ENCODE peak calls at places on chromosomes 5 and 9, in six cellular contexts. One of them, this sample, is unnamed.

GRCh38 chr9:36759976-36760375 is 187.3 kb downstream of the MELK start:
- DNase-seq in A172: no peak
- DNase-seq in AG08396: no peak
- DNase-seq in central memory CD4-positive, alpha-beta T cell: no peak
- DNase-seq in effector CD8-positive, alpha-beta T cell: no peak
- DNase-seq in lower leg skin: no peak
- DNase-seq in this sample: no peak

GRCh38 chr5:14665110-14665822 is 748 bp downstream of the OTULIN start:
- DNase-seq in A172: peak
- DNase-seq in AG08396: peak
- DNase-seq in central memory CD4-positive, alpha-beta T cell: peak
- DNase-seq in effector CD8-positive, alpha-beta T cell: peak
- DNase-seq in lower leg skin: no peak
- DNase-seq in this sample: no peak

GRCh38 chr5:158423623-158424200 is 564.8 kb upstream of the CLINT1 start:
- DNase-seq in A172: no peak
- DNase-seq in AG08396: no peak
- DNase-seq in central memory CD4-positive, alpha-beta T cell: no peak
- DNase-seq in effector CD8-positive, alpha-beta T cell: no peak
- DNase-seq in lower leg skin: no peak
- DNase-seq in this sample: no peak

GRCh38 chr5:116577064-116577788 is 2.6 kb upstream of the SEMA6A start:
- DNase-seq in A172: no peak
- DNase-seq in AG08396: no peak
- DNase-seq in central memory CD4-positive, alpha-beta T cell: no peak
- DNase-seq in effector CD8-positive, alpha-beta T cell: no peak
- DNase-seq in lower leg skin: no peak
- DNase-seq in this sample: no peak

GRCh38 chr5:72608297-72608696 is 101.1 kb upstream of the ZNF366 start:
- DNase-seq in A172: no peak
- DNase-seq in AG08396: no peak
- DNase-seq in central memory CD4-positive, alpha-beta T cell: no peak
- DNase-seq in effector CD8-positive, alpha-beta T cell: no peak
- DNase-seq in lower leg skin: no peak
- DNase-seq in this sample: no peak

GRCh38 chr9:136867917-136868316 is 1.8 kb upstream of the EDF1 start:
- DNase-seq in A172: no peak
- DNase-seq in AG08396: no peak
- DNase-seq in central memory CD4-positive, alpha-beta T cell: no peak
- DNase-seq in effector CD8-positive, alpha-beta T cell: no peak
- DNase-seq in lower leg skin: no peak
- DNase-seq in this sample: no peak

GRCh38 chr9:93988056-93988455 is 32.9 kb upstream of the BARX1 start:
- DNase-seq in A172: no peak
- DNase-seq in AG08396: no peak
- DNase-seq in central memory CD4-positive, alpha-beta T cell: no peak
- DNase-seq in effector CD8-positive, alpha-beta T cell: no peak
- DNase-seq in lower leg skin: no peak
- DNase-seq in this sample: no peak

GRCh38 chr9:88590558-88591146 is 55.7 kb downstream of the NXNL2 start:
- DNase-seq in A172: no peak
- DNase-seq in AG08396: no peak
- DNase-seq in central memory CD4-positive, alpha-beta T cell: no peak
- DNase-seq in effector CD8-positive, alpha-beta T cell: no peak
- DNase-seq in lower leg skin: no peak
- DNase-seq in this sample: no peak

GRCh38 chr9:81557452-81557956 is 131.8 kb downstream of the TLE1 start:
- DNase-seq in A172: no peak
- DNase-seq in AG08396: no peak
- DNase-seq in central memory CD4-positive, alpha-beta T cell: no peak
- DNase-seq in effector CD8-positive, alpha-beta T cell: no peak
- DNase-seq in lower leg skin: no peak
- DNase-seq in this sample: no peak

GRCh38 chr5:67437905-67438845 is 241.6 kb upstream of the CD180 start:
- DNase-seq in A172: no peak
- DNase-seq in AG08396: no peak
- DNase-seq in central memory CD4-positive, alpha-beta T cell: no peak
- DNase-seq in effector CD8-positive, alpha-beta T cell: no peak
- DNase-seq in lower leg skin: no peak
- DNase-seq in this sample: no peak

GRCh38 chr5:40984884-40985283 is 75.6 kb downstream of the C7 start:
- DNase-seq in A172: no peak
- DNase-seq in AG08396: no peak
- DNase-seq in central memory CD4-positive, alpha-beta T cell: no peak
- DNase-seq in effector CD8-positive, alpha-beta T cell: no peak
- DNase-seq in lower leg skin: no peak
- DNase-seq in this sample: no peak

GRCh38 chr9:78866228-78867132 is 569.6 kb downstream of the PSAT1 start:
- DNase-seq in A172: peak
- DNase-seq in AG08396: peak
- DNase-seq in central memory CD4-positive, alpha-beta T cell: no peak
- DNase-seq in effector CD8-positive, alpha-beta T cell: no peak
- DNase-seq in lower leg skin: no peak
- DNase-seq in this sample: no peak

GRCh38 chr5:132557425-132557805 is 638 bp downstream of the RAD50 start:
- DNase-seq in A172: peak
- DNase-seq in AG08396: peak
- DNase-seq in central memory CD4-positive, alpha-beta T cell: no peak
- DNase-seq in effector CD8-positive, alpha-beta T cell: no peak
- DNase-seq in lower leg skin: peak
- DNase-seq in this sample: peak

GRCh38 chr9:136671646-136672430 is 9.1 kb downstream of the EGFL7 start:
- DNase-seq in A172: no peak
- DNase-seq in AG08396: peak
- DNase-seq in central memory CD4-positive, alpha-beta T cell: no peak
- DNase-seq in effector CD8-positive, alpha-beta T cell: peak
- DNase-seq in lower leg skin: no peak
- DNase-seq in this sample: no peak

GRCh38 chr5:57470339-57470738 is 12.3 kb downstream of the ACTBL2 start:
- DNase-seq in A172: no peak
- DNase-seq in AG08396: no peak
- DNase-seq in central memory CD4-positive, alpha-beta T cell: no peak
- DNase-seq in effector CD8-positive, alpha-beta T cell: no peak
- DNase-seq in lower leg skin: no peak
- DNase-seq in this sample: no peak

GRCh38 chr5:98424681-98425454 is 348.6 kb upstream of the RGMB start:
- DNase-seq in A172: no peak
- DNase-seq in AG08396: no peak
- DNase-seq in central memory CD4-positive, alpha-beta T cell: no peak
- DNase-seq in effector CD8-positive, alpha-beta T cell: no peak
- DNase-seq in lower leg skin: no peak
- DNase-seq in this sample: no peak

GRCh38 chr9:130794923-130795495 is 40.0 kb upstream of the ABL1 start:
- DNase-seq in A172: no peak
- DNase-seq in AG08396: no peak
- DNase-seq in central memory CD4-positive, alpha-beta T cell: no peak
- DNase-seq in effector CD8-positive, alpha-beta T cell: no peak
- DNase-seq in lower leg skin: no peak
- DNase-seq in this sample: no peak

GRCh38 chr9:1837453-1838084 is 177.6 kb upstream of the SMARCA2 start:
- DNase-seq in A172: peak
- DNase-seq in AG08396: peak
- DNase-seq in central memory CD4-positive, alpha-beta T cell: no peak
- DNase-seq in effector CD8-positive, alpha-beta T cell: no peak
- DNase-seq in lower leg skin: no peak
- DNase-seq in this sample: no peak

GRCh38 chr9:38228331-38229122 is 159.5 kb upstream of the SHB start:
- DNase-seq in A172: no peak
- DNase-seq in AG08396: no peak
- DNase-seq in central memory CD4-positive, alpha-beta T cell: no peak
- DNase-seq in effector CD8-positive, alpha-beta T cell: no peak
- DNase-seq in lower leg skin: no peak
- DNase-seq in this sample: no peak

GRCh38 chr9:34568783-34569182 is 20.7 kb downstream of the CNTFR start:
- DNase-seq in A172: no peak
- DNase-seq in AG08396: no peak
- DNase-seq in central memory CD4-positive, alpha-beta T cell: no peak
- DNase-seq in effector CD8-positive, alpha-beta T cell: no peak
- DNase-seq in lower leg skin: no peak
- DNase-seq in this sample: no peak

GRCh38 chr5:57538341-57538955 is 55.8 kb upstream of the ACTBL2 start:
- DNase-seq in A172: peak
- DNase-seq in AG08396: peak
- DNase-seq in central memory CD4-positive, alpha-beta T cell: no peak
- DNase-seq in effector CD8-positive, alpha-beta T cell: no peak
- DNase-seq in lower leg skin: peak
- DNase-seq in this sample: no peak

GRCh38 chr5:54229041-54229780 is 81.2 kb downstream of the ARL15 start:
- DNase-seq in A172: peak
- DNase-seq in AG08396: peak
- DNase-seq in central memory CD4-positive, alpha-beta T cell: peak
- DNase-seq in effector CD8-positive, alpha-beta T cell: peak
- DNase-seq in lower leg skin: peak
- DNase-seq in this sample: peak

GRCh38 chr5:134432174-134432573 is 20.5 kb upstream of the CDKN2AIPNL start:
- DNase-seq in A172: no peak
- DNase-seq in AG08396: no peak
- DNase-seq in central memory CD4-positive, alpha-beta T cell: no peak
- DNase-seq in effector CD8-positive, alpha-beta T cell: no peak
- DNase-seq in lower leg skin: no peak
- DNase-seq in this sample: no peak

GRCh38 chr5:37248387-37248969 is 698 bp downstream of the CPLANE1 start:
- DNase-seq in A172: peak
- DNase-seq in AG08396: no peak
- DNase-seq in central memory CD4-positive, alpha-beta T cell: no peak
- DNase-seq in effector CD8-positive, alpha-beta T cell: no peak
- DNase-seq in lower leg skin: no peak
- DNase-seq in this sample: no peak

GRCh38 chr5:163408311-163408923 is 29.0 kb upstream of the CCNG1 start:
- DNase-seq in A172: peak
- DNase-seq in AG08396: peak
- DNase-seq in central memory CD4-positive, alpha-beta T cell: peak
- DNase-seq in effector CD8-positive, alpha-beta T cell: peak
- DNase-seq in lower leg skin: peak
- DNase-seq in this sample: peak

GRCh38 chr9:4555251-4555650 is 65.0 kb downstream of the SLC1A1 start:
- DNase-seq in A172: peak
- DNase-seq in AG08396: peak
- DNase-seq in central memory CD4-positive, alpha-beta T cell: peak
- DNase-seq in effector CD8-positive, alpha-beta T cell: no peak
- DNase-seq in lower leg skin: no peak
- DNase-seq in this sample: no peak

GRCh38 chr9:104851521-104851920 is 76.4 kb downstream of the ABCA1 start:
- DNase-seq in A172: no peak
- DNase-seq in AG08396: no peak
- DNase-seq in central memory CD4-positive, alpha-beta T cell: no peak
- DNase-seq in effector CD8-positive, alpha-beta T cell: no peak
- DNase-seq in lower leg skin: no peak
- DNase-seq in this sample: no peak

This sample was measured in ascending aorta.